ENCODE peak calls at places on chromosomes 5 and 9, in five cellular contexts. F, P, G, D and J are unnamed samples.

GRCh38 chr9:132249123-132249522 is 87.3 kb downstream of the NTNG2 start:
- DNase-seq in P (no peak), D (no peak), G (no peak), F (no peak), J (no peak)

GRCh38 chr5:39629946-39630345 is 205.2 kb upstream of the DAB2 start:
- DNase-seq in G (no peak), P (no peak), D (no peak), F (no peak), J (no peak)

GRCh38 chr5:53339962-53340540 is 140.4 kb upstream of the FST start:
- DNase-seq in D (no peak), P (no peak), F (no peak), G (no peak), J (no peak)

GRCh38 chr9:35978792-35979191 is 20.8 kb upstream of the OR2S2 start:
- DNase-seq in G (no peak), D (no peak), F (no peak), P (no peak), J (no peak)

GRCh38 chr5:142298789-142299188 is 26.0 kb downstream of the SPRY4 start:
- DNase-seq in F (no peak), D (no peak), G (no peak), P (no peak), J (no peak)

GRCh38 chr9:14585730-14586473 is 107.3 kb downstream of the ZDHHC21 start:
- DNase-seq in D (no peak), F (no peak), G (no peak), P (no peak), J (no peak)

GRCh38 chr9:127912296-127912695 is 4.5 kb downstream of the ST6GALNAC4 start:
- DNase-seq in G (no peak), P (no peak), F (no peak), D (no peak), J (no peak)

GRCh38 chr5:172509405-172509781 is 55.1 kb upstream of the SH3PXD2B start:
- DNase-seq in P (no peak), G (no peak), D (no peak), F (no peak), J (no peak)

GRCh38 chr9:112771359-112772214 is 21.0 kb downstream of the SNX30 start:
- DNase-seq in P (no peak), D (no peak), G (no peak), F (no peak), J (no peak)

DNA sequence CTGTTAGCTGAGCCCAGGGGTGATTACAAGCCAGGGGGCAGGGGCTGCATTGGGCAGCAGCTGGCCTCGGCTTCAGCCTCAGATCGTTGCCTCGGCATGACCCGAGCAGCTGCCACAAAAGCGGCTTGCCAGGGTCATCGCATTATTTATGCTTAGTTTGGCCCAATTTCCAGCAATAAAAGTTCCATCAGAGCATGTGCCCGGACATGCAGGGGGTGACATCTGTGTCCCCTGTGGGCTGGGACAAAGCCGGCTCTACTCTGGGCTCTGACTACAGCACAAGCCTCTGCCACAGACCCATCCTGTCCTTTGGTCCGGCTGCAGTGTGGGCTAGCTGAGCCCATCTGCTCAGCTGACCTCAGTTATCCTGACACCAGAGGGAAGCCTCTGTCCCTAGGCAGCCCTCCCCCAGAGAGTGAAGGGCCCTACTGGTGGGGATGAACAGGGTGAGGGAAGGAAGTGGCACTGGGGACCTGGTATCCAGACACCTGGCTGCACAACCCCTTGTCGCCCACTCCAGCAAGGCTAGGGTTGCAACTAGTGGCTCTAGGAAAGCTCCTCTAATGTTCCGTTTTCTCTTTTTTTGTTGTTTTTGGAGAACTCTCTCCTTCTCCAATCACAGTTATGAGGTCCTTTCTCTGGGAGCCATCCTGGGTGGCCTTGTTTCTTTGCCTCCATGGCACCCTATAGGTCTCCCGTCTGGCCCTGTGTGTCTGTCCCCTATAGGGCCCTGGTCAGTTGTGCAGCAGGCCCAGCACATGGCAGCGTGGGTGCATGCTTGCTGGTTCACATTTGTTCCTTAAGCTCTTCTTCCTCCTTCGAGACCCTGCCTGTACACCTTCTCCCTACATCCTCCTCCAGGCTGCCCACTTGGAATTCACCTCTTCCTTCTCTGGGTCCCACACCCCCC is 13.3 kb upstream of the GADD45G start:
- DNase-seq in P (no peak), G (no peak), D (no peak), F (no peak), J (no peak)
- TF ChIP-seq POLR2AphosphoS5 in P (no peak), G (no peak), D (no peak), F (no peak), J (no peak)

DNA sequence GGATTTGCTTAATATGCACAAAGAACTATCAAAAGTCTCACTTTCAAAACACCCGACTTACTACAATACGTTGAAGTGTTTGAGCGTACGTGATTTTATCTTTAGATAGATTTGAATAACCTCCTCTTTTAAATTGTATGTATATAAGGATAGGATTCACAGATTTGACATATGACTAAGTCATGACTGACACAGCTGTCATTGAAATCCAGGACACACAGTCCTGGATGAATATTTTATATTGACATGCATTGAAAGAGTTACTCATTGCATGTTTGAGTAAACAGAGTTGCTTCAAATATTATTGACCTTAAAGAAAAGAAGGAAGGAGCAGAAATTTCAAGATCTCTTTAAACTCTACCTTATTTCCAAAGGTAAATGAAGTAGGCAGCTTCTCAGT is 3.3 kb downstream of the MUSK start:
- DNase-seq in G (no peak), D (no peak), P (no peak), F (no peak), J (no peak)
- H3K9ac ChIP-seq in G (no peak overlapping the region), D (no peak overlapping the region), P (no peak overlapping the region), F (no peak overlapping the region), J (no peak overlapping the region)

GRCh38 chr9:136198605-136199083 is 6.3 kb downstream of the LHX3 start:
- DNase-seq in G (no peak), D (peak; percentile 75), F (peak; percentile 53), P (no peak), J (no peak)
- TF ChIP-seq EZH2 in G (no peak), D (peak; percentile 44), F (no peak), P (no peak), J (no peak)

GRCh38 chr5:1058988-1059883 is 50.6 kb downstream of the NKD2 start:
- DNase-seq in P (no peak), D (no peak), G (no peak), F (no peak), J (no peak)

GRCh38 chr5:1058549-1058945 is 49.9 kb downstream of the NKD2 start:
- DNase-seq in D (no peak), P (no peak), G (no peak), F (no peak), J (no peak)

GRCh38 chr5:1056611-1057484 is 48.2 kb downstream of the NKD2 start:
- DNase-seq in G (no peak), D (no peak), F (no peak), P (no peak), J (no peak)

GRCh38 chr5:1057485-1057825 is 48.9 kb downstream of the NKD2 start:
- DNase-seq in F (no peak), D (no peak), P (no peak), G (no peak), J (no peak)

DNA sequence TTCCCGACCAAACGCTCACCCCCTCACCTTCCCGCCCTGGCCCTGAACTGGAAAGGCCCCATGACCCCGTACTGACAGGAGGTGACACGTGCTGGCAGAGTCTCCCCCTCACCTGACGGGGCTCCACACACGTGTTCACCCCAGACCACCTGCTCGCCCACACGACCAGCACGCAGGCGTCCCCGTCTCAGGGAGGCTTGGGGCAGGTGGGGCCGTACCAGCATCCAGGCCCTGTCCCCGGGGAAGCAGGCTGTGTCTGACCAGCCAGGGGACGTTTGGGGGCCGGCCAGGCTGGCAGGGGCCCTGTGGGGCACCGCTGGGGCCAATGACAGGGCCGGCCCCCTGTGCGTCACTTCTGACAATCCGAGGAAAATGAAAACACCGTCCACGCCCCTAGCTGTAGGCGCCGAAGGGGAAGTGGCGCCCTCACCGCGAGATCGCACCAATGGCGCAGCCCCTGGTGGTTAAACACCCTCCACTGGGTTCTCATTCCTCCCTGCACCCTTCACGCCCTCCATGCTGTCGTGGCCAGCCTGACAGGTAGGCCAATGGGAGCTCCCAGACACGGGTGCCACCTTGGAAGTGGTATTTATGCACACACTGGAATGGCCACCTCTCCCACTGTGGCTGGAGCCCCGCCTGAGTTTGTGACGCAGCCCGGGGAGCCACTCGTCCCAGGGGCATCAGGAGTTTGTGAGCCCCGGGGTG is 49.4 kb downstream of the NKD2 start:
- DNase-seq in D (no peak), F (peak; percentile 45), P (no peak), G (no peak), J (no peak)
- TF ChIP-seq POLR2AphosphoS5 in D (no peak), F (no peak), P (no peak), G (no peak), J (no peak)

GRCh38 chr9:7051711-7052110 is 293.9 kb downstream of the KDM4C start:
- DNase-seq in P (no peak), F (no peak), D (no peak), G (no peak), J (no peak)

GRCh38 chr9:7056237-7056636 is 298.5 kb downstream of the KDM4C start:
- DNase-seq in P (no peak), G (no peak), F (no peak), D (no peak), J (no peak)

GRCh38 chr9:7055201-7055903 is 297.6 kb downstream of the KDM4C start:
- DNase-seq in G (no peak), P (no peak), D (no peak), F (no peak), J (no peak)

GRCh38 chr9:7058539-7058938 is 300.8 kb downstream of the KDM4C start:
- DNase-seq in D (no peak), P (no peak), G (no peak), F (no peak), J (no peak)

DNA sequence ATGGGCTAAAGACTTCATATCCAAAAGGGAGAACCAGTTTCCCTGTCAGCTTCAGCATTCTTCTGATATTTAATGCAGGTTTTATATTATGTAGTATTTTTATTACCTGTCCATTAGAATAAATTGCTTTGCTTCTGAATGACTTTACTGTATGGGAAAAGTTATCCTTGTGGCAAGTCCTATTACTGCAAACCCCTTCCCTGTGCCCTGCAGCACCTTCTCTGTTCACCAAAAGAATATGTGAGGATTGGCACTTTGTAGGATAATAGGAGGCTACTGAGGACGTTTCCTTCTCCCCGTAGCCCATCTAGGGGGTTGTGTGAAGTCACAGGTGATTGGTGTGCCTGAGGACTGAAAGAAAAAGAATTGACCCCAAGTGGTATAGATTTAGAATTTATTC is 296.1 kb downstream of the KDM4C start:
- DNase-seq in G (no peak), D (no peak), F (no peak), P (no peak), J (no peak)
- H3K9ac ChIP-seq in G (no peak overlapping the region), D (no peak overlapping the region), F (no peak overlapping the region), P (no peak overlapping the region), J (no peak overlapping the region)

DNA sequence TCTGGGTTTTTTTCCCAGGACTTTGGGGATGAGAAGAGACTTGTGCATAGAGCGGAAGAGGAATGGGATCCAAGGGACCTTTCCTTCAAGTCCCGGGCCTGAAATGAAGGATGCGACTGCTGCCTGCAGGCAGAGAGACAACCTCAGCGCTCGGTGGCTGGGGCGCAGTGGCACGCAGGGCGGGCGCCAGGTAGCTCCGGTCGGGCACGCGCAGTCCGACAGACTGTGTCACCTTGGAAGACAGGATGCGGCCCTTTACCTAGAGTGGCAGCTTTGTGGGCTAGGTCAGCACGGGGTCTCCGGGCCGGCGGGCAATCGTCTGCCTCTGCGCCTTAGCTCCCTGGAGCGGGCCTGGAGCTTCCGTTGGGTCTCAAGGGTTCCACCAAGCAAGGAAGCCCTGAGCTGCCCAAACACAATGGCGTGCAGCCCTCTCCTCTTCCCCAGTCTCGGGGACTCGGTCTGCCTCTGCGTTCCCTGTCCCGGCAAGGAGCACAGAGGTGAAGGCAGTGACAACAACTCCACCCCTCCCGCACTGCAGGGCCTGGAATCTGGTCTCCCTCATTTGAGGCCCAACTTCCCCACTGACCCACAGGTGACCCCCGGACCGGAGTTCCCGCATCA is 6.0 kb downstream of the BARX1 start:
- DNase-seq in G (no peak), D (peak; percentile 73), P (no peak), F (no peak), J (no peak)
- TF ChIP-seq EZH2 in G (no peak), D (peak; percentile 95), P (no peak), F (no peak), J (no peak)